ENCODE peak calls at places on chromosomes 4 and X, in nine cellular contexts. A is A549, N is SK-N-SH, X is GM12878, C is HL-60, S is HCT116, O is HepG2, L is K562, F is Panc1. R is an unnamed sample.

GRCh38 chr4:5940470-5941203 is 47.8 kb upstream of the CRMP1 start:
- DNase-seq in C (no peak), L (no peak), S (peak; percentile 13), N (no peak), F (no peak), A (no peak), O (peak; percentile 24), X (no peak), R (peak; percentile 44)

GRCh38 chr4:139223682-139224317 is 46.8 kb upstream of the ELF2 start:
- DNase-seq in O (no peak), N (no peak), A (no peak), C (peak; percentile 32), F (no peak), L (no peak), X (no peak), S (no peak), R (no peak)

GRCh38 chr4:122500852-122501501 is 44.5 kb upstream of the IL2 start:
- DNase-seq in C (no peak), A (no peak), S (no peak), F (no peak), O (no peak), L (no peak), X (no peak), N (no peak), R (no peak)

GRCh38 chr4:73446336-73446938 is 10.4 kb downstream of the AFP start:
- DNase-seq in X (no peak), F (no peak), O (peak; percentile 78), C (peak; percentile 23), L (peak; percentile 48), N (peak; percentile 46), A (peak; percentile 60), S (peak; percentile 48), R (peak; percentile 81)

GRCh38 chr4:184355111-184355604 is 119.2 kb downstream of the IRF2 start:
- DNase-seq in L (peak; percentile 26), A (peak; percentile 19), F (no peak), N (peak; percentile 48), S (peak; percentile 7), O (peak; percentile 89), X (peak; percentile 84), C (peak; percentile 92), R (no peak)

GRCh38 chr4:168124008-168124641 is 31.8 kb downstream of the ANXA10 start:
- DNase-seq in X (no peak), N (no peak), O (no peak), C (no peak), F (no peak), A (no peak), L (no peak), S (no peak), R (no peak)

GRCh38 chrX:153352858-153353257 is 18.9 kb downstream of the ZNF275 start:
- DNase-seq in L (no peak), S (no peak), A (no peak), X (no peak), N (no peak), C (no peak), O (no peak), F (no peak), R (no peak)

GRCh38 chr4:40908702-40909362 is 159.1 kb downstream of the NSUN7 start:
- DNase-seq in X (peak; percentile 40), A (peak; percentile 79), C (peak; percentile 82), N (peak; percentile 77), F (peak; percentile 66), L (peak; percentile 83), O (peak; percentile 59), S (peak; percentile 86), R (peak; percentile 95)

GRCh38 chrX:856901-857300 is 226.3 kb downstream of the SHOX start:
- DNase-seq in A (no peak), C (no peak), X (no peak), N (no peak), S (no peak), F (no peak), L (no peak), O (no peak), R (no peak)

GRCh38 chrX:153004780-153005179 is 10.9 kb upstream of the PNMA5 start:
- DNase-seq in A (no peak), O (no peak), X (no peak), S (no peak), N (no peak), C (no peak), F (no peak), L (no peak), R (no peak)

GRCh38 chrX:136202889-136203288 is 48.3 kb downstream of the MAP7D3 start:
- DNase-seq in S (no peak), L (no peak), F (no peak), N (no peak), C (no peak), X (no peak), A (peak; percentile 22), O (no peak), R (no peak)

GRCh38 chr4:113952452-113953029 is 26.9 kb downstream of the ARSJ start:
- DNase-seq in L (no peak), O (peak; percentile 54), S (peak; percentile 64), N (peak; percentile 22), C (peak; percentile 13), X (peak; percentile 12), A (peak; percentile 44), F (no peak), R (peak; percentile 87)

GRCh38 chr4:62917649-62918048 is 1491.6 kb downstream of the TECRL start:
- DNase-seq in S (no peak), O (no peak), C (no peak), L (no peak), X (no peak), F (no peak), N (no peak), A (no peak), R (no peak)

GRCh38 chrX:134908235-134908834 is 82.5 kb upstream of the SMIM10 start:
- DNase-seq in L (peak; percentile 11), S (no peak), C (peak; percentile 1), A (peak; percentile 36), X (no peak), F (no peak), N (peak; percentile 51), O (no peak), R (no peak)

GRCh38 chrX:119729408-119730201 is 28.8 kb upstream of the SOWAHD start:
- DNase-seq in A (peak; percentile 70), O (peak; percentile 55), C (peak; percentile 88), N (peak; percentile 66), X (peak; percentile 31), S (peak; percentile 54), L (peak; percentile 37), F (peak; percentile 54), R (peak; percentile 80)

GRCh38 chr4:184282895-184283654 is 65.4 kb upstream of the ENPP6 start:
- DNase-seq in F (no peak), A (no peak), N (no peak), L (no peak), S (no peak), C (peak; percentile 0), O (no peak), X (peak; percentile 97), R (no peak)

GRCh38 chrX:80181079-80181478 is 166.5 kb downstream of the TBX22 start:
- DNase-seq in A (peak; percentile 4), O (no peak), F (no peak), L (no peak), S (no peak), X (no peak), N (no peak), C (no peak), R (peak; percentile 38)
- TF ChIP-seq REST in A (no peak), O (no peak), F (no peak), L (no peak), S (no peak), X (no peak), N (no peak), C (no peak), R (no peak)

GRCh38 chr4:7531640-7531994 is 96.9 kb upstream of the PSAPL1 start:
- DNase-seq in L (no peak), C (no peak), N (no peak), X (no peak), S (no peak), F (no peak), A (no peak), O (no peak), R (peak; percentile 45)
- TF ChIP-seq REST in L (no peak), C (no peak), N (no peak), X (no peak), S (no peak), F (no peak), A (no peak), O (no peak), R (no peak)

GRCh38 chr4:102825261-102826071 is 1.9 kb downstream of the UBE2D3 start:
- DNase-seq in C (peak; percentile 68), O (peak; percentile 66), L (no peak), S (peak; percentile 53), A (peak; percentile 63), F (peak; percentile 62), X (no peak), N (peak; percentile 23), R (peak; percentile 69)
- TF ChIP-seq REST in C (no peak), O (no peak), L (no peak), S (no peak), A (no peak), F (no peak), X (no peak), N (no peak), R (no peak)

GRCh38 chrX:45322820-45323219 is 122.1 kb upstream of the DIPK2B start:
- DNase-seq in O (no peak), S (no peak), N (no peak), L (no peak), A (peak; percentile 35), C (no peak), F (peak; percentile 27), X (no peak), R (peak; percentile 0)

GRCh38 chrX:45323387-45323786 is 122.7 kb upstream of the DIPK2B start:
- DNase-seq in X (no peak), C (no peak), A (no peak), N (no peak), O (no peak), L (no peak), S (no peak), F (no peak), R (no peak)

GRCh38 chrX:45320191-45320590 is 119.5 kb upstream of the DIPK2B start:
- DNase-seq in X (no peak), A (no peak), C (no peak), L (no peak), O (no peak), F (no peak), S (no peak), N (no peak), R (no peak)

GRCh38 chrX:45324941-45325340 is 124.3 kb upstream of the DIPK2B start:
- DNase-seq in O (no peak), A (no peak), C (no peak), N (no peak), S (no peak), X (no peak), F (no peak), L (no peak), R (no peak)

DNA sequence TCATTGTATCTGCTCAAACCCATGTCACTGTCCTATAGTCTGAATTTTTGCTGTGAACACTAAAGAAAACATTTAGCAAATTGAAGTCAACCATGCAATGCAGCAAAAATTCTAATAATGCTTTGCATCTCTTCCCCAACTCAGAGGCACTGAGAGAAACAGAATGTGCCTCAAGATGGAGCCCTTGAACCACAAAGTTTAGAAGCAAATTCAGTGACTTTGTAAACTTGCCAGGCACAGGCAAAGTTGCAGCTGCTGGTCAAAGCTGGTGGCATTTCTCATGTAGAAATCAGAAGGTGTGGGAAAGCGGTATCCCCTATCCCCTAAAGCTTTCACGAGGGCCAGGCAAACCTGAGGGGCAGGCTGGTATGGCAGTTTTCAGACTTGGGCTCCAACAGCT is 121.7 kb upstream of the DIPK2B start:
- DNase-seq in X (no peak), L (no peak), C (peak; percentile 34), S (peak; percentile 51), F (peak; percentile 56), N (no peak), O (peak; percentile 37), A (peak; percentile 81), R (peak; percentile 61)
- TF ChIP-seq REST in X (no peak), L (no peak), C (no peak), S (no peak), F (no peak), N (no peak), O (no peak), A (no peak), R (no peak)

GRCh38 chr4:146134761-146135160 is 40.8 kb upstream of the LSM6 start:
- DNase-seq in C (no peak), A (no peak), N (peak; percentile 18), O (no peak), L (no peak), F (no peak), X (no peak), S (no peak), R (no peak)
- TF ChIP-seq REST in C (no peak), A (no peak), N (no peak), O (no peak), L (no peak), F (no peak), X (no peak), S (no peak), R (no peak)